ENCODE peak calls at places on chromosome 15, in six cellular contexts. G is IMR-90, R is mesenchymal stem cell, E is H9, L is H1, Q is trophoblast cell. H is an unnamed sample.

GRCh38 chr15:89781891-89782618 is 5.9 kb downstream of the MESP2 start:
- DNase-seq in G (peak; percentile 57), Q (peak; percentile 99), E (peak; percentile 41), R (peak; percentile 58), L (no peak), H (no peak)

GRCh38 chr15:90618330-90619136 is 88.8 kb downstream of the CRTC3 start:
- DNase-seq in E (no peak), G (peak; percentile 17), R (no peak), L (no peak), Q (no peak), H (no peak)

GRCh38 chr15:50145451-50145872 is 26.4 kb upstream of the ATP8B4 start:
- DNase-seq in Q (no peak), E (no peak), R (peak; percentile 86), L (no peak), G (peak; percentile 88), H (peak; percentile 78)

GRCh38 chr15:70518201-70519003 is 245.0 kb downstream of the UACA start:
- DNase-seq in L (no peak), G (no peak), Q (no peak), E (no peak), R (no peak), H (no peak)

GRCh38 chr15:57784081-57784488 is 77.6 kb downstream of the POLR2M start:
- DNase-seq in R (peak; percentile 10), L (no peak), Q (peak; percentile 9), G (no peak), E (no peak), H (no peak)

GRCh38 chr15:57626713-57627440 is 35.2 kb downstream of the MYZAP start:
- DNase-seq in Q (no peak), L (no peak), E (no peak), R (no peak), G (no peak), H (no peak)

GRCh38 chr15:41501191-41501917 is 7.7 kb downstream of the ITPKA start:
- DNase-seq in L (peak; percentile 66), E (no peak), Q (no peak), G (peak; percentile 44), R (peak; percentile 26), H (peak; percentile 26)

GRCh38 chr15:61032600-61033286 is 196.4 kb downstream of the RORA start:
- DNase-seq in G (no peak), R (no peak), E (no peak), L (no peak), Q (no peak), H (no peak)

GRCh38 chr15:47733085-47733484 is 15.8 kb downstream of the SEMA6D start:
- DNase-seq in L (no peak), R (no peak), G (no peak), E (no peak), Q (no peak), H (no peak)

GRCh38 chr15:80811781-80812180 is 32.6 kb downstream of the CEMIP start:
- DNase-seq in Q (peak; percentile 88), R (no peak), L (no peak), E (no peak), G (no peak), H (no peak)

GRCh38 chr15:31298707-31299172 is 27.9 kb upstream of the KLF13 start:
- DNase-seq in G (no peak), R (no peak), Q (no peak), E (no peak), L (peak; percentile 39), H (no peak)

GRCh38 chr15:101124731-101125558 is 126.9 kb downstream of the CHSY1 start:
- DNase-seq in E (no peak), L (no peak), R (peak; percentile 37), Q (peak; percentile 78), G (peak; percentile 99), H (no peak)

GRCh38 chr15:52306270-52306669 is 10.7 kb upstream of the MYO5C start:
- DNase-seq in Q (no peak), L (no peak), G (peak; percentile 87), E (no peak), R (peak; percentile 29), H (no peak)

GRCh38 chr15:75145027-75145841 is 56.4 kb upstream of the C15orf39 start:
- DNase-seq in L (no peak), G (no peak), E (no peak), Q (no peak), R (no peak), H (no peak)

GRCh38 chr15:44588541-44588940 is 51.6 kb downstream of the EIF3J start:
- DNase-seq in Q (no peak), L (no peak), E (no peak), G (no peak), R (no peak), H (no peak)

GRCh38 chr15:71219101-71219500 is 103.8 kb downstream of the THSD4 start:
- DNase-seq in L (no peak), E (no peak), R (no peak), G (no peak), Q (no peak), H (no peak)

GRCh38 chr15:28930011-28930410 is 44.2 kb downstream of the APBA2 start:
- DNase-seq in G (no peak), R (no peak), Q (no peak), L (no peak), E (no peak), H (no peak)

GRCh38 chr15:49927462-49927861 is 191.6 kb downstream of the ATP8B4 start:
- DNase-seq in L (no peak), R (peak; percentile 45), Q (peak; percentile 51), E (no peak), G (peak; percentile 62), H (no peak)

GRCh38 chr15:51846463-51847230 is 17.2 kb downstream of the TMOD3 start:
- DNase-seq in L (no peak), E (no peak), R (peak; percentile 80), G (peak; percentile 62), Q (no peak), H (no peak)

GRCh38 chr15:45120081-45120972 is 6.2 kb downstream of the DUOXA2 start:
- DNase-seq in E (no peak), L (no peak), Q (no peak), R (no peak), G (no peak), H (no peak)

GRCh38 chr15:27985099-27985498 is 114.0 kb downstream of the OCA2 start:
- DNase-seq in E (no peak), L (no peak), Q (no peak), G (no peak), R (no peak), H (no peak)

GRCh38 chr15:31897746-31898145 is 132.6 kb upstream of the CHRNA7 start:
- DNase-seq in G (no peak), R (no peak), E (no peak), Q (no peak), L (no peak), H (no peak)

GRCh38 chr15:63911160-63911559 is 77.4 kb upstream of the HERC1 start:
- DNase-seq in R (no peak), G (no peak), Q (no peak), L (no peak), E (no peak), H (no peak)
- H3K14ac ChIP-seq in R (no peak overlapping the region), G (no peak overlapping the region), Q (no peak overlapping the region), L (no peak overlapping the region), E (no peak overlapping the region), H (no peak overlapping the region)

DNA sequence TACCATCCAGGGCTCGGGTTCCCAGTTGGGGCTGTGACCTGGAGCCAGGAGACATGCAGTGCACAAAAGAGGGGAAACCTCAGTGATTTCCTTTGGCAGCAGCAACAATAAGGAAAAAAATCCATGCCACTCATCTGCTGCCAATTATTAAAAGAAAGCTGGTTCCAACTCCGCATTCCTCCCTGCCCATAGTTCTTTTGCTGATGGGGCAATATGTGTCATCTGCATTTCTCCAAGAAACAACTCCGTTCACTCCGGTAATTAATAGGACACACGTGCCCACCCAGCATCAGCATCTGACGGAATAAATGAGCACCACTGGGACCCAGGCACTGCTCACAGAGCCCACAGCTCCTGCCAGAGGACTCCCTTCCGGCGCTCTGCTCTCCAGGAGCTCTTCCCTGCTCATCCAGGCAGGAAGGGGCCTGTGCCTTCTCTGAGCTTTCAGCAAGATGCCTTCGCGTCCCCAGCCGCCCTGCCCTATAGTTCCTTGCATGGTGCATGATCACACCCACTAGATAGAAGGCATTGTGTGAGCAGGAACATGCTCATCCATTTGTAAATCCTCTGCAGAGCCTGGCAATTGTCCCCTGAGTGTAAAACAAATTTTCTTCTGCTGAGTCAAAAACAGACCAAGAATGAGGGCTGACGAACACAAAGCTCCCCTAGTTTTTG is 181.8 kb downstream of the MEGF11 start:
- DNase-seq in L (no peak), G (no peak), R (no peak), Q (no peak), E (no peak), H (no peak)
- H3K14ac ChIP-seq in L (no peak overlapping the region), G (no peak overlapping the region), R (no peak overlapping the region), Q (no peak overlapping the region), E (no peak overlapping the region), H (no peak overlapping the region)

GRCh38 chr15:66408254-66408653 is 21.5 kb downstream of the MAP2K1 start:
- DNase-seq in L (no peak), Q (no peak), R (no peak), E (no peak), G (no peak), H (no peak)
- H3K14ac ChIP-seq in L (no peak overlapping the region), Q (no peak overlapping the region), R (no peak overlapping the region), E (no peak overlapping the region), G (no peak overlapping the region), H (no peak overlapping the region)

DNA sequence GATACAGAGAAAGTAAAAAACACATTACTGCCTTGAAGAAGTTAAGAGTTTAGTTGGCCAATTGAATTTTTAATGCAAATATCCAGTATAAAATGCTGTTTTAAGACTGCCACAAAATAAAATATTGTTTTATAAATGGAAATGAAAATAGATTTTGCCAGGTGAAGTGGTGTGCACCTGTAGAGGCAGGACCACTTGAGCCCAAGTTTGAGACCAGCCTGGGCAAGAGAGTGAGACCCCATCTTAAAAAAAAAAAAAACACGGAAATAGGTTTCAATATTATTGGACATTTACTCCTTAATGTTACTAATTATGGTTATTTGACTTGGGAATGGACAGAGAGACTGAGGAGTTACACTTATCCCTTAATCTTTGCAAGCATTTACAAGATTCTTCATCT is 1.9 kb downstream of the PIGB start:
- DNase-seq in R (no peak), L (no peak), Q (no peak), G (no peak), E (no peak), H (no peak)
- H3K14ac ChIP-seq in R (no peak overlapping the region), L (no peak overlapping the region), Q (no peak overlapping the region), G (no peak overlapping the region), E (no peak overlapping the region), H (no peak overlapping the region)

GRCh38 chr15:78148392-78149067 is 632 bp upstream of the IDH3A start:
- DNase-seq in R (peak; percentile 29), Q (no peak), G (peak; percentile 14), L (no peak), E (no peak), H (no peak)

GRCh38 chr15:78146437-78147154 is 2.6 kb upstream of the IDH3A start:
- DNase-seq in E (no peak), L (no peak), Q (peak; percentile 52), G (no peak), R (no peak), H (no peak)

GRCh38 chr15:78149805-78150751 is 916 bp downstream of the IDH3A start:
- DNase-seq in G (no peak), E (no peak), L (no peak), R (peak; percentile 28), Q (no peak), H (no peak)

GRCh38 chr15:78149068-78149804 is at the start of gene IDH3A:
- DNase-seq in R (peak; percentile 95), Q (peak; percentile 95), E (peak; percentile 97), G (peak; percentile 92), L (peak; percentile 100), H (peak; percentile 95)

GRCh38 chr15:78147566-78147965 is 1.6 kb upstream of the IDH3A start:
- DNase-seq in E (no peak), G (no peak), R (no peak), L (no peak), Q (no peak), H (no peak)
- H3K14ac ChIP-seq in E (no peak overlapping the region), G (no peak overlapping the region), R (no peak overlapping the region), L (no peak overlapping the region), Q (no peak overlapping the region), H (no peak overlapping the region)

GRCh38 chr15:69127226-69127625 is 33.2 kb upstream of the GLCE start:
- DNase-seq in Q (no peak), E (no peak), L (no peak), R (peak; percentile 6), G (no peak), H (no peak)
- H3K14ac ChIP-seq in Q (no peak overlapping the region), E (no peak overlapping the region), L (no peak overlapping the region), R (no peak overlapping the region), G (no peak overlapping the region), H (no peak overlapping the region)

H was measured in neuronal stem cell.